ENCODE peak calls at places on chromosomes 7 and 10, in four cellular contexts. W is germinal center, S is iPS DF 6.9, E is GM04504. K is an unnamed sample.

GRCh38 chr7:45915606-45916005 is 5.5 kb downstream of the IGFBP3 start:
- DNase-seq in W (no peak), S (no peak), E (no peak), K (no peak)

GRCh38 chr10:103120546-103120945 is 72.5 kb downstream of the NT5C2 start:
- DNase-seq in W (no peak), S (no peak), E (no peak), K (no peak)

GRCh38 chr10:131678171-131678570 is 222.6 kb upstream of the PPP2R2D start:
- DNase-seq in W (no peak), S (no peak), E (no peak), K (no peak)

GRCh38 chr10:47076949-47077348 is 165.7 kb downstream of the PTPN20 start:
- DNase-seq in W (no peak), S (no peak), E (no peak), K (no peak)

GRCh38 chr7:99619571-99620130 is 2.9 kb downstream of the ZSCAN25 start:
- DNase-seq in W (no peak), S (no peak), E (no peak), K (no peak)

GRCh38 chr7:116984917-116985316 is 31.6 kb downstream of the ST7 start:
- DNase-seq in W (peak; percentile 33), S (no peak), E (no peak), K (no peak)

GRCh38 chr10:112950714-112951348 is 784 bp downstream of the TCF7L2 start:
- DNase-seq in W (no peak), S (no peak), E (no peak), K (peak; percentile 33)

GRCh38 chr10:25753776-25754175 is 180.3 kb upstream of the MYO3A start:
- DNase-seq in W (no peak), S (no peak), E (no peak), K (no peak)

GRCh38 chr7:155590215-155591023 is 44.1 kb upstream of the CNPY1 start:
- DNase-seq in W (no peak), S (no peak), E (no peak), K (no peak)

GRCh38 chr7:101169838-101170531 is 4.6 kb upstream of the VGF start:
- DNase-seq in W (peak; percentile 72), S (no peak), E (no peak), K (peak; percentile 85)

GRCh38 chr7:108109216-108109908 is 20.8 kb downstream of the LAMB4 start:
- DNase-seq in W (peak; percentile 6), S (no peak), E (no peak), K (peak; percentile 37)

GRCh38 chr7:157235357-157236018 is 96.8 kb downstream of the UBE3C start:
- DNase-seq in W (no peak), S (no peak), E (peak; percentile 10), K (no peak)

GRCh38 chr10:62093863-62094291 is 174.8 kb downstream of the RTKN2 start:
- DNase-seq in W (no peak), S (no peak), E (peak; percentile 48), K (no peak)

GRCh38 chr7:26369519-26370385 is 78.1 kb downstream of the SNX10 start:
- DNase-seq in W (peak; percentile 45), S (no peak), E (peak; percentile 26), K (peak; percentile 54)

GRCh38 chr7:126667742-126668366 is 584.9 kb downstream of the GRM8 start:
- DNase-seq in W (no peak), S (no peak), E (no peak), K (no peak)

K was measured in GM20000.